ENCODE peak calls at places on chromosomes 5 and 9, in eight cellular contexts. D is lower leg skin, S is prostate gland, Q is K562, V is stomach, F is HCT116, L is heart left ventricle, Z is GM12878. B is an unnamed sample.

GRCh38 chr5:136799806-136800372 is 434.5 kb upstream of the TRPC7 start:
- DNase-seq in F (no peak), V (no peak), Z (no peak), L (no peak), D (no peak), S (no peak), Q (no peak), B (no peak)

GRCh38 chr9:124286292-124286931 is 28.7 kb downstream of the NEK6 start:
- DNase-seq in Q (no peak), F (peak), D (no peak), Z (peak), L (no peak), V (peak), S (no peak), B (no peak)

GRCh38 chr5:180026320-180026719 is 45.2 kb downstream of the RNF130 start:
- DNase-seq in D (no peak), V (peak), F (no peak), S (no peak), L (peak), Q (peak), Z (no peak), B (peak)

GRCh38 chr5:154194348-154195329 is 4.1 kb downstream of the GALNT10 start:
- DNase-seq in Z (no peak), S (peak), D (no peak), V (peak), L (no peak), F (no peak), Q (no peak), B (peak)

GRCh38 chr9:137074657-137075274 is 2.6 kb upstream of the UAP1L1 start:
- DNase-seq in D (no peak), S (no peak), V (no peak), L (no peak), F (no peak), Q (no peak), Z (no peak), B (no peak)

GRCh38 chr5:181114284-181114843 is 16.6 kb downstream of the OR2V1 start:
- DNase-seq in D (peak), Q (no peak), Z (no peak), V (no peak), F (no peak), S (no peak), L (no peak), B (no peak)

GRCh38 chr9:137320555-137321384 is 18.7 kb upstream of the NRARP start:
- DNase-seq in Z (no peak), Q (no peak), S (no peak), V (peak), F (no peak), D (peak), L (peak), B (no peak)

GRCh38 chr5:107542428-107542827 is 128.3 kb downstream of the EFNA5 start:
- DNase-seq in F (peak), S (peak), D (peak), V (peak), Z (peak), L (peak), Q (no peak), B (peak)

GRCh38 chr9:113416149-113416726 is 5.7 kb downstream of the C9orf43 start:
- DNase-seq in D (no peak), S (no peak), L (no peak), Q (peak), F (no peak), V (no peak), Z (peak), B (no peak)

GRCh38 chr9:12698293-12698692 is 5.1 kb downstream of the TYRP1 start:
- DNase-seq in Z (no peak), F (no peak), L (no peak), V (no peak), Q (no peak), S (no peak), D (no peak), B (no peak)

GRCh38 chr9:86722706-86723075 is 224.6 kb downstream of the GAS1 start:
- DNase-seq in F (no peak), D (no peak), Q (no peak), L (no peak), S (no peak), V (no peak), Z (no peak), B (no peak)

GRCh38 chr9:96854073-96854876 is at the start of gene ZNF782:
- DNase-seq in F (peak), D (peak), Z (peak), V (peak), S (peak), L (peak), Q (peak), B (peak)
- TF ChIP-seq POLR2A in F (peak), D (no peak), Z (peak), V (no peak), S (peak), L (peak), Q (peak), B (peak)

DNA sequence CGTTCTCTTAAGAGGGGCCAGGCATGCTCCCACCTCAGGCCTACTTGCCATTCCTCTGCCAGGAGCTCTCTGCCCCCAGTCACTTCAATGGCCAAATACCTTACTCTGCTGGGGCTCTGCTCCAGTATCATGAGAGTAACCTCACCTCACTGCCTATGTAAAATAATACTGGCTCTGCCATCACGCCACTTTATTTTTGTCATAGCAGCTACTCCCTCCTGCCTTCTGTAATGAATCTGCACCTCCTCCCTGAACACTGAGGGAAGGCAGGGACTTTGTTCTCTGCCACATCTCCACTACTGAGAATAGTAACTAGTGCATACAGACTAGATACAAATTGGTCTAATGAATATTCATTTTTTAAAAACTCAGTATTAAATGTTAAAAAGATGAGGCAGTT is 33.8 kb downstream of the MACROH2A1 start:
- DNase-seq in L (no peak), F (no peak), S (no peak), Q (no peak), Z (no peak), D (no peak), V (no peak), B (no peak)
- TF ChIP-seq POLR2A in L (no peak), F (no peak), S (no peak), Q (no peak), Z (no peak), D (no peak), V (no peak), B (no peak)

GRCh38 chr9:76394023-76394895 is at the start of gene RFK:
- DNase-seq in D (peak), F (peak), L (peak), Q (peak), V (peak), Z (peak), S (peak), B (peak)
- TF ChIP-seq POLR2A in D (no peak), F (peak), L (peak), Q (peak), V (no peak), Z (peak), S (peak), B (no peak)

DNA sequence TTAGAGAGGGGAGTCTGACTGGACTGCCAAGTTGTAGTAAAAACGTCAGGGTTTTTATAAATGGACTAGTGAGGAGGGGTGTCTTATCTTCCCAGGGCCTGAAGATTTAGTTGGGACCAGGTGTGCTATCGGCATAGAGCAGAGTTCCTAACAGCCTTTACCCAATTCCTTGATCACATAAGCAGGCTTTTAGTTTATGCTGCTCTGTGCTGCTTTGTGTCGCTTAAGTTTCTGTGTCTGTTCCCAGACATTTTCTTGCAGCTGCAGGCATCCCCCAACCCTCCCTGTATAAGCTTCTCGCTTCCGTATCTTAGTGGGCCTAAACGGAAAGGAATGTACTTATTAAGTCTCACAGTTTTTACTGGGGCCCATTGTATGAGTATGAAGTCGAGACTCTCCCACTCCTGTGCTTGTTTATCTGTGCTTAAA is 2.6 kb upstream of the SMC5 start:
- DNase-seq in F (no peak), D (no peak), S (no peak), L (no peak), V (no peak), Z (no peak), Q (peak), B (no peak)
- TF ChIP-seq POLR2A in F (no peak), D (no peak), S (peak), L (no peak), V (no peak), Z (no peak), Q (no peak), B (no peak)

GRCh38 chr5:43000198-43000840 is 39.8 kb downstream of the ANXA2R start:
- DNase-seq in Q (no peak), S (peak), F (no peak), L (peak), Z (no peak), D (peak), V (no peak), B (no peak)
- TF ChIP-seq POLR2A in Q (no peak), S (no peak), F (no peak), L (no peak), Z (no peak), D (no peak), V (no peak), B (no peak)